ENCODE peak calls at places on chromosomes 12 and 14, in ten cellular contexts. One of them, this sample, is unnamed.
A peak's percentile ranks its signal among the peaks of the same experiment; 100 is the strongest.

GRCh38 chr14:57189070-57189469 is 79.6 kb downstream of the EXOC5 start:
- DNase-seq in upper lobe of right lung: no peak
- DNase-seq in gastrocnemius medialis: no peak
- DNase-seq in omental fat pad: no peak
- DNase-seq in G401: peak; percentile 86
- DNase-seq in stimulated activated CD4-positive, alpha-beta T cell treated with anti-CD3 and anti-CD28 coated beads, Interleukin-2, amount 100 ng/mL, for 24 hours: no peak
- DNase-seq in NCI-H446 treated with DMSO at 0.1 percent for 48 hours: peak; percentile 47
- DNase-seq in activated naive CD8-positive, alpha-beta T cell treated with anti-CD3 and anti-CD28 coated beads, Interleukin-2, amount 10 ng/mL, durations not matched to agents 7 days and 5 days: no peak
- DNase-seq in WERI-Rb-1: peak; percentile 25
- DNase-seq in effector memory CD8-positive, alpha-beta T cell: no peak
- DNase-seq in this sample: peak; percentile 79

GRCh38 chr12:89138048-89138852 is 214.1 kb downstream of the DUSP6 start:
- DNase-seq in upper lobe of right lung: no peak
- DNase-seq in gastrocnemius medialis: no peak
- DNase-seq in omental fat pad: no peak
- DNase-seq in G401: no peak
- DNase-seq in stimulated activated CD4-positive, alpha-beta T cell treated with anti-CD3 and anti-CD28 coated beads, Interleukin-2, amount 100 ng/mL, for 24 hours: no peak
- DNase-seq in NCI-H446 treated with DMSO at 0.1 percent for 48 hours: no peak
- DNase-seq in activated naive CD8-positive, alpha-beta T cell treated with anti-CD3 and anti-CD28 coated beads, Interleukin-2, amount 10 ng/mL, durations not matched to agents 7 days and 5 days: no peak
- DNase-seq in WERI-Rb-1: no peak
- DNase-seq in effector memory CD8-positive, alpha-beta T cell: no peak
- DNase-seq in this sample: no peak

GRCh38 chr14:29810657-29811056 is 117.0 kb downstream of the PRKD1 start:
- DNase-seq in upper lobe of right lung: no peak
- DNase-seq in gastrocnemius medialis: no peak
- DNase-seq in omental fat pad: no peak
- DNase-seq in G401: peak; percentile 45
- DNase-seq in stimulated activated CD4-positive, alpha-beta T cell treated with anti-CD3 and anti-CD28 coated beads, Interleukin-2, amount 100 ng/mL, for 24 hours: no peak
- DNase-seq in NCI-H446 treated with DMSO at 0.1 percent for 48 hours: peak; percentile 90
- DNase-seq in activated naive CD8-positive, alpha-beta T cell treated with anti-CD3 and anti-CD28 coated beads, Interleukin-2, amount 10 ng/mL, durations not matched to agents 7 days and 5 days: no peak
- DNase-seq in WERI-Rb-1: no peak
- DNase-seq in effector memory CD8-positive, alpha-beta T cell: no peak
- DNase-seq in this sample: peak; percentile 39

GRCh38 chr14:68466491-68466977 is 326.3 kb downstream of the ZFP36L1 start:
- DNase-seq in upper lobe of right lung: no peak
- DNase-seq in gastrocnemius medialis: no peak
- DNase-seq in omental fat pad: no peak
- DNase-seq in G401: no peak
- DNase-seq in stimulated activated CD4-positive, alpha-beta T cell treated with anti-CD3 and anti-CD28 coated beads, Interleukin-2, amount 100 ng/mL, for 24 hours: no peak
- DNase-seq in NCI-H446 treated with DMSO at 0.1 percent for 48 hours: no peak
- DNase-seq in activated naive CD8-positive, alpha-beta T cell treated with anti-CD3 and anti-CD28 coated beads, Interleukin-2, amount 10 ng/mL, durations not matched to agents 7 days and 5 days: no peak
- DNase-seq in WERI-Rb-1: no peak
- DNase-seq in effector memory CD8-positive, alpha-beta T cell: no peak
- DNase-seq in this sample: no peak

GRCh38 chr14:96167224-96168148 is 37.2 kb upstream of the BDKRB2 start:
- DNase-seq in upper lobe of right lung: no peak
- DNase-seq in gastrocnemius medialis: no peak
- DNase-seq in omental fat pad: no peak
- DNase-seq in G401: no peak
- DNase-seq in stimulated activated CD4-positive, alpha-beta T cell treated with anti-CD3 and anti-CD28 coated beads, Interleukin-2, amount 100 ng/mL, for 24 hours: no peak
- DNase-seq in NCI-H446 treated with DMSO at 0.1 percent for 48 hours: no peak
- DNase-seq in activated naive CD8-positive, alpha-beta T cell treated with anti-CD3 and anti-CD28 coated beads, Interleukin-2, amount 10 ng/mL, durations not matched to agents 7 days and 5 days: no peak
- DNase-seq in WERI-Rb-1: no peak
- DNase-seq in effector memory CD8-positive, alpha-beta T cell: no peak
- DNase-seq in this sample: no peak

GRCh38 chr12:14573118-14573517 is 5.4 kb upstream of the PLBD1 start:
- DNase-seq in upper lobe of right lung: no peak
- DNase-seq in gastrocnemius medialis: no peak
- DNase-seq in omental fat pad: no peak
- DNase-seq in G401: no peak
- DNase-seq in stimulated activated CD4-positive, alpha-beta T cell treated with anti-CD3 and anti-CD28 coated beads, Interleukin-2, amount 100 ng/mL, for 24 hours: no peak
- DNase-seq in NCI-H446 treated with DMSO at 0.1 percent for 48 hours: no peak
- DNase-seq in activated naive CD8-positive, alpha-beta T cell treated with anti-CD3 and anti-CD28 coated beads, Interleukin-2, amount 10 ng/mL, durations not matched to agents 7 days and 5 days: no peak
- DNase-seq in WERI-Rb-1: no peak
- DNase-seq in effector memory CD8-positive, alpha-beta T cell: no peak
- DNase-seq in this sample: no peak

GRCh38 chr12:72543777-72544467 is 271.8 kb downstream of the TRHDE start:
- DNase-seq in upper lobe of right lung: no peak
- DNase-seq in gastrocnemius medialis: no peak
- DNase-seq in omental fat pad: no peak
- DNase-seq in G401: no peak
- DNase-seq in stimulated activated CD4-positive, alpha-beta T cell treated with anti-CD3 and anti-CD28 coated beads, Interleukin-2, amount 100 ng/mL, for 24 hours: no peak
- DNase-seq in NCI-H446 treated with DMSO at 0.1 percent for 48 hours: no peak
- DNase-seq in activated naive CD8-positive, alpha-beta T cell treated with anti-CD3 and anti-CD28 coated beads, Interleukin-2, amount 10 ng/mL, durations not matched to agents 7 days and 5 days: no peak
- DNase-seq in WERI-Rb-1: no peak
- DNase-seq in effector memory CD8-positive, alpha-beta T cell: no peak
- DNase-seq in this sample: no peak

GRCh38 chr12:98439471-98440164 is 75.8 kb upstream of the TMPO start:
- DNase-seq in upper lobe of right lung: no peak
- DNase-seq in gastrocnemius medialis: no peak
- DNase-seq in omental fat pad: no peak
- DNase-seq in G401: no peak
- DNase-seq in stimulated activated CD4-positive, alpha-beta T cell treated with anti-CD3 and anti-CD28 coated beads, Interleukin-2, amount 100 ng/mL, for 24 hours: no peak
- DNase-seq in NCI-H446 treated with DMSO at 0.1 percent for 48 hours: no peak
- DNase-seq in activated naive CD8-positive, alpha-beta T cell treated with anti-CD3 and anti-CD28 coated beads, Interleukin-2, amount 10 ng/mL, durations not matched to agents 7 days and 5 days: no peak
- DNase-seq in WERI-Rb-1: no peak
- DNase-seq in effector memory CD8-positive, alpha-beta T cell: no peak
- DNase-seq in this sample: no peak

GRCh38 chr14:66842911-66843572 is 335.1 kb downstream of the GPHN start:
- DNase-seq in upper lobe of right lung: no peak
- DNase-seq in gastrocnemius medialis: no peak
- DNase-seq in omental fat pad: no peak
- DNase-seq in G401: no peak
- DNase-seq in stimulated activated CD4-positive, alpha-beta T cell treated with anti-CD3 and anti-CD28 coated beads, Interleukin-2, amount 100 ng/mL, for 24 hours: no peak
- DNase-seq in NCI-H446 treated with DMSO at 0.1 percent for 48 hours: no peak
- DNase-seq in activated naive CD8-positive, alpha-beta T cell treated with anti-CD3 and anti-CD28 coated beads, Interleukin-2, amount 10 ng/mL, durations not matched to agents 7 days and 5 days: no peak
- DNase-seq in WERI-Rb-1: no peak
- DNase-seq in effector memory CD8-positive, alpha-beta T cell: no peak
- DNase-seq in this sample: no peak

GRCh38 chr14:87979689-87980088 is 13.3 kb downstream of the GALC start:
- DNase-seq in upper lobe of right lung: no peak
- DNase-seq in gastrocnemius medialis: no peak
- DNase-seq in omental fat pad: no peak
- DNase-seq in G401: no peak
- DNase-seq in stimulated activated CD4-positive, alpha-beta T cell treated with anti-CD3 and anti-CD28 coated beads, Interleukin-2, amount 100 ng/mL, for 24 hours: no peak
- DNase-seq in NCI-H446 treated with DMSO at 0.1 percent for 48 hours: no peak
- DNase-seq in activated naive CD8-positive, alpha-beta T cell treated with anti-CD3 and anti-CD28 coated beads, Interleukin-2, amount 10 ng/mL, durations not matched to agents 7 days and 5 days: no peak
- DNase-seq in WERI-Rb-1: no peak
- DNase-seq in effector memory CD8-positive, alpha-beta T cell: no peak
- DNase-seq in this sample: no peak

GRCh38 chr12:64083285-64084210 is 138.5 kb downstream of the KICS2 start:
- DNase-seq in upper lobe of right lung: no peak
- DNase-seq in gastrocnemius medialis: peak; percentile 83
- DNase-seq in omental fat pad: peak; percentile 46
- DNase-seq in G401: peak; percentile 72
- DNase-seq in stimulated activated CD4-positive, alpha-beta T cell treated with anti-CD3 and anti-CD28 coated beads, Interleukin-2, amount 100 ng/mL, for 24 hours: no peak
- DNase-seq in NCI-H446 treated with DMSO at 0.1 percent for 48 hours: peak; percentile 86
- DNase-seq in activated naive CD8-positive, alpha-beta T cell treated with anti-CD3 and anti-CD28 coated beads, Interleukin-2, amount 10 ng/mL, durations not matched to agents 7 days and 5 days: no peak
- DNase-seq in WERI-Rb-1: no peak
- DNase-seq in effector memory CD8-positive, alpha-beta T cell: no peak
- DNase-seq in this sample: peak; percentile 7

GRCh38 chr12:96907681-96908163 is 665 bp downstream of the NEDD1 start:
- DNase-seq in upper lobe of right lung: no peak
- DNase-seq in gastrocnemius medialis: no peak
- DNase-seq in omental fat pad: no peak
- DNase-seq in G401: peak; percentile 16
- DNase-seq in stimulated activated CD4-positive, alpha-beta T cell treated with anti-CD3 and anti-CD28 coated beads, Interleukin-2, amount 100 ng/mL, for 24 hours: peak; percentile 26
- DNase-seq in NCI-H446 treated with DMSO at 0.1 percent for 48 hours: peak; percentile 7
- DNase-seq in activated naive CD8-positive, alpha-beta T cell treated with anti-CD3 and anti-CD28 coated beads, Interleukin-2, amount 10 ng/mL, durations not matched to agents 7 days and 5 days: peak; percentile 50
- DNase-seq in WERI-Rb-1: peak; percentile 29
- DNase-seq in effector memory CD8-positive, alpha-beta T cell: peak; percentile 5
- DNase-seq in this sample: peak; percentile 1

GRCh38 chr12:78799679-78800078 is 64.9 kb upstream of the SYT1 start:
- DNase-seq in upper lobe of right lung: no peak
- DNase-seq in gastrocnemius medialis: no peak
- DNase-seq in omental fat pad: no peak
- DNase-seq in G401: peak; percentile 11
- DNase-seq in stimulated activated CD4-positive, alpha-beta T cell treated with anti-CD3 and anti-CD28 coated beads, Interleukin-2, amount 100 ng/mL, for 24 hours: no peak
- DNase-seq in NCI-H446 treated with DMSO at 0.1 percent for 48 hours: no peak
- DNase-seq in activated naive CD8-positive, alpha-beta T cell treated with anti-CD3 and anti-CD28 coated beads, Interleukin-2, amount 10 ng/mL, durations not matched to agents 7 days and 5 days: no peak
- DNase-seq in WERI-Rb-1: peak; percentile 61
- DNase-seq in effector memory CD8-positive, alpha-beta T cell: no peak
- DNase-seq in this sample: no peak

GRCh38 chr12:19194963-19195362 is 65.4 kb downstream of the PLEKHA5 start:
- DNase-seq in upper lobe of right lung: no peak
- DNase-seq in gastrocnemius medialis: no peak
- DNase-seq in omental fat pad: no peak
- DNase-seq in G401: no peak
- DNase-seq in stimulated activated CD4-positive, alpha-beta T cell treated with anti-CD3 and anti-CD28 coated beads, Interleukin-2, amount 100 ng/mL, for 24 hours: no peak
- DNase-seq in NCI-H446 treated with DMSO at 0.1 percent for 48 hours: no peak
- DNase-seq in activated naive CD8-positive, alpha-beta T cell treated with anti-CD3 and anti-CD28 coated beads, Interleukin-2, amount 10 ng/mL, durations not matched to agents 7 days and 5 days: no peak
- DNase-seq in WERI-Rb-1: no peak
- DNase-seq in effector memory CD8-positive, alpha-beta T cell: no peak
- DNase-seq in this sample: no peak

GRCh38 chr14:85529803-85530574 is at the start of gene FLRT2:
- DNase-seq in upper lobe of right lung: peak; percentile 72
- DNase-seq in gastrocnemius medialis: peak; percentile 57
- DNase-seq in omental fat pad: no peak
- DNase-seq in G401: no peak
- DNase-seq in stimulated activated CD4-positive, alpha-beta T cell treated with anti-CD3 and anti-CD28 coated beads, Interleukin-2, amount 100 ng/mL, for 24 hours: no peak
- DNase-seq in NCI-H446 treated with DMSO at 0.1 percent for 48 hours: no peak
- DNase-seq in activated naive CD8-positive, alpha-beta T cell treated with anti-CD3 and anti-CD28 coated beads, Interleukin-2, amount 10 ng/mL, durations not matched to agents 7 days and 5 days: peak; percentile 28
- DNase-seq in WERI-Rb-1: peak; percentile 30
- DNase-seq in effector memory CD8-positive, alpha-beta T cell: no peak
- DNase-seq in this sample: no peak

This sample was measured in cerebellum.